ENCODE peak calls at places on chromosome 13, in seven cellular contexts. Z, K, S, B, C, E and O are unnamed samples.

GRCh38 chr13:77267362-77267761 is 59.5 kb downstream of the MYCBP2 start:
- DNase-seq in Z (no peak), K (no peak), S (no peak), B (no peak), C (no peak), E (no peak), O (no peak)

GRCh38 chr13:113820813-113821651 is 42.8 kb downstream of the GAS6 start:
- DNase-seq in Z (peak), K (no peak), S (no peak), B (no peak), C (peak), E (peak), O (peak)

GRCh38 chr13:38944219-38944618 is 46.4 kb downstream of the STOML3 start:
- DNase-seq in Z (no peak), K (no peak), S (no peak), B (no peak), C (no peak), E (no peak), O (no peak)

GRCh38 chr13:27622102-27622820 is 569 bp downstream of the POLR1D start:
- DNase-seq in Z (no peak), K (no peak), S (no peak), B (no peak), C (no peak), E (no peak), O (no peak)

GRCh38 chr13:71290963-71291937 is 575.8 kb downstream of the DACH1 start:
- DNase-seq in Z (no peak), K (peak), S (peak), B (no peak), C (no peak), E (no peak), O (no peak)

GRCh38 chr13:40776681-40777165 is 5.7 kb upstream of the MRPS31 start:
- DNase-seq in Z (no peak), K (peak), S (peak), B (no peak), C (no peak), E (no peak), O (no peak)

GRCh38 chr13:42728507-42729180 is 52.7 kb upstream of the FAM216B start:
- DNase-seq in Z (no peak), K (no peak), S (no peak), B (no peak), C (no peak), E (no peak), O (no peak)

GRCh38 chr13:68261105-68261504 is 1031.0 kb upstream of the PCDH9 start:
- DNase-seq in Z (no peak), K (no peak), S (no peak), B (peak), C (no peak), E (no peak), O (no peak)

GRCh38 chr13:23449386-23450162 is 16.1 kb upstream of the SACS start:
- DNase-seq in Z (no peak), K (no peak), S (no peak), B (peak), C (no peak), E (no peak), O (no peak)

GRCh38 chr13:43473437-43473836 is 313.3 kb downstream of the ENOX1 start:
- DNase-seq in Z (no peak), K (no peak), S (no peak), B (no peak), C (no peak), E (no peak), O (no peak)

GRCh38 chr13:49669735-49670309 is 21.5 kb downstream of the EBPL start:
- DNase-seq in Z (no peak), K (no peak), S (no peak), B (peak), C (peak), E (peak), O (peak)

GRCh38 chr13:93794197-93794885 is 567.7 kb downstream of the GPC6 start:
- DNase-seq in Z (no peak), K (peak), S (peak), B (no peak), C (no peak), E (no peak), O (no peak)

GRCh38 chr13:70253834-70254233 is 145.6 kb upstream of the KLHL1 start:
- DNase-seq in Z (no peak), K (no peak), S (no peak), B (no peak), C (no peak), E (no peak), O (no peak)

GRCh38 chr13:41428155-41428554 is 29.2 kb upstream of the RGCC start:
- DNase-seq in Z (no peak), K (no peak), S (no peak), B (no peak), C (peak), E (no peak), O (no peak)

GRCh38 chr13:21579754-21580316 is 24.1 kb downstream of the MICU2 start:
- DNase-seq in Z (no peak), K (no peak), S (no peak), B (no peak), C (no peak), E (no peak), O (no peak)

GRCh38 chr13:80873589-80873988 is 532.7 kb upstream of the SPRY2 start:
- DNase-seq in Z (no peak), K (peak), S (no peak), B (no peak), C (no peak), E (no peak), O (no peak)

GRCh38 chr13:43787998-43788397 is 1.2 kb upstream of the ENOX1 start:
- DNase-seq in Z (no peak), K (no peak), S (no peak), B (no peak), C (peak), E (no peak), O (no peak)

GRCh38 chr13:71677114-71677513 is 189.9 kb downstream of the DACH1 start:
- DNase-seq in Z (no peak), K (no peak), S (no peak), B (no peak), C (no peak), E (no peak), O (no peak)

GRCh38 chr13:40371531-40372125 is 294.8 kb downstream of the FOXO1 start:
- DNase-seq in Z (no peak), K (no peak), S (no peak), B (no peak), C (no peak), E (no peak), O (no peak)

GRCh38 chr13:55106509-55106908 is 2034.2 kb upstream of the PRR20A start:
- DNase-seq in Z (no peak), K (no peak), S (no peak), B (no peak), C (no peak), E (no peak), O (no peak)

GRCh38 chr13:101784313-101784712 is 331.8 kb downstream of the ITGBL1 start:
- DNase-seq in Z (no peak), K (no peak), S (no peak), B (no peak), C (no peak), E (no peak), O (no peak)

GRCh38 chr13:52405767-52406494 is at the start of gene THSD1:
- DNase-seq in Z (peak), K (no peak), S (no peak), B (no peak), C (peak), E (no peak), O (peak)

GRCh38 chr13:32257649-32258048 is 57.5 kb downstream of the ZAR1L start:
- DNase-seq in Z (no peak), K (no peak), S (no peak), B (no peak), C (no peak), E (no peak), O (no peak)

GRCh38 chr13:95073826-95074345 is 227.4 kb downstream of the ABCC4 start:
- DNase-seq in Z (no peak), K (no peak), S (no peak), B (no peak), C (no peak), E (no peak), O (no peak)

GRCh38 chr13:26075498-26075897 is 23.7 kb upstream of the SHISA2 start:
- DNase-seq in Z (no peak), K (no peak), S (no peak), B (no peak), C (no peak), E (no peak), O (peak)